ENCODE peak calls at places on chromosome 3, in five cellular contexts. U is A549, N is HepG2, S is K562, W is GM12878. D is an unnamed sample.

GRCh38 chr3:45110185-45110833 is 35.9 kb downstream of the CDCP1 start:
- DNase-seq in U (no peak), N (peak; percentile 53), S (no peak), W (no peak), D (no peak)

GRCh38 chr3:72041531-72041930 is 256.6 kb upstream of the PROK2 start:
- DNase-seq in U (no peak), N (no peak), S (no peak), W (no peak), D (no peak)

GRCh38 chr3:71564361-71564760 is 19.2 kb downstream of the FOXP1 start:
- DNase-seq in U (no peak), N (no peak), S (no peak), W (no peak), D (no peak)

GRCh38 chr3:105829229-105829628 is 39.6 kb downstream of the CBLB start:
- DNase-seq in U (no peak), N (no peak), S (no peak), W (no peak), D (no peak)

GRCh38 chr3:50545781-50546180 is 21.8 kb downstream of the C3orf18 start:
- DNase-seq in U (no peak), N (no peak), S (no peak), W (no peak), D (no peak)

GRCh38 chr3:140176526-140176925 is 241.5 kb downstream of the CLSTN2 start:
- DNase-seq in U (no peak), N (no peak), S (no peak), W (no peak), D (no peak)

GRCh38 chr3:114527036-114527644 is 233.3 kb downstream of the TIGIT start:
- DNase-seq in U (peak; percentile 14), N (peak; percentile 9), S (no peak), W (no peak), D (peak; percentile 15)

GRCh38 chr3:89000886-89001285 is 106.5 kb upstream of the EPHA3 start:
- DNase-seq in U (no peak), N (no peak), S (no peak), W (no peak), D (no peak)

GRCh38 chr3:100954990-100955389 is 38.2 kb downstream of the ABI3BP start:
- DNase-seq in U (no peak), N (no peak), S (no peak), W (no peak), D (no peak)

GRCh38 chr3:29822051-29822450 is 541.2 kb downstream of the RBMS3 start:
- DNase-seq in U (no peak), N (no peak), S (no peak), W (no peak), D (no peak)

GRCh38 chr3:19937459-19938362 is 3.7 kb upstream of the EFHB start:
- DNase-seq in U (no peak), N (peak; percentile 40), S (peak; percentile 27), W (no peak), D (no peak)

GRCh38 chr3:158352551-158352950 is 218.4 kb upstream of the MLF1 start:
- DNase-seq in U (no peak), N (no peak), S (no peak), W (no peak), D (no peak)

GRCh38 chr3:121463745-121464144 is 82.0 kb downstream of the POLQ start:
- DNase-seq in U (no peak), N (no peak), S (no peak), W (no peak), D (no peak)

GRCh38 chr3:147130461-147130860 is 275.9 kb downstream of the ZIC4 start:
- DNase-seq in U (no peak), N (no peak), S (no peak), W (no peak), D (no peak)

GRCh38 chr3:72232777-72233176 is 447.8 kb upstream of the PROK2 start:
- DNase-seq in U (no peak), N (no peak), S (no peak), W (no peak), D (peak; percentile 29)

GRCh38 chr3:124760601-124761000 is 30.3 kb downstream of the UMPS start:
- DNase-seq in U (no peak), N (peak; percentile 31), S (no peak), W (no peak), D (no peak)

GRCh38 chr3:162602619-162603018 is 1106.0 kb downstream of the OTOL1 start:
- DNase-seq in U (no peak), N (no peak), S (no peak), W (no peak), D (no peak)

GRCh38 chr3:10277115-10277625 is 15.6 kb downstream of the GHRL start:
- DNase-seq in U (no peak), N (no peak), S (no peak), W (no peak), D (no peak)

GRCh38 chr3:53749428-53749827 is 96.8 kb downstream of the CHDH start:
- DNase-seq in U (no peak), N (no peak), S (no peak), W (no peak), D (no peak)

GRCh38 chr3:189389346-189389745 is 217.6 kb downstream of the TPRG1 start:
- DNase-seq in U (no peak), N (no peak), S (no peak), W (no peak), D (no peak)

GRCh38 chr3:145333931-145334330 is 827.1 kb downstream of the PLOD2 start:
- DNase-seq in U (no peak), N (no peak), S (no peak), W (no peak), D (no peak)

GRCh38 chr3:125203731-125204130 is 8.8 kb downstream of the SLC12A8 start:
- DNase-seq in U (no peak), N (no peak), S (no peak), W (no peak), D (no peak)

GRCh38 chr3:117873236-117873635 is 1161.4 kb downstream of the IGSF11 start:
- DNase-seq in U (no peak), N (no peak), S (no peak), W (no peak), D (no peak)
- TF ChIP-seq ESRRA in U (no peak), N (no peak), S (no peak), W (no peak), D (no peak)

DNA sequence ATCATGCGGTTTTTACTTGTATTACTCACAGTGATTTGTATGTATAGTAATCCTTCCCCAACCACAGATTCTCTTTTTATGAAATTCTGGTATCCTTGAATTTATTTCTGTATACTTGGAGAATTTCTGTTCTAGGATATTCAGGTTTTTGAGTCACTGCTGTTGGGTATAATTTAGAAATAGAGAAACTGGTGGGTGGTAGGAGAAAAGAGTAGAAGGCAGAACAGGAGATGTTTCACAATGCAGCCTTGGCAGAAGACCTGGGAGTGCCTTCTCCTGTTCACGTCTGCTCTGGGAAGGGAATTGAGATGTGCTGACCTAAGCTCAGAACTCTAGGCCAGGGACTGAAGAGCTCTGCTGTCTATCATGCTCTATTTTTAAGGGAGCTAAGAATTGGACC is 193.6 kb downstream of the EPHB1 start:
- DNase-seq in U (no peak), N (no peak), S (no peak), W (no peak), D (no peak)
- TF ChIP-seq ESRRA in U (no peak), N (no peak), S (no peak), W (no peak), D (no peak)

DNA sequence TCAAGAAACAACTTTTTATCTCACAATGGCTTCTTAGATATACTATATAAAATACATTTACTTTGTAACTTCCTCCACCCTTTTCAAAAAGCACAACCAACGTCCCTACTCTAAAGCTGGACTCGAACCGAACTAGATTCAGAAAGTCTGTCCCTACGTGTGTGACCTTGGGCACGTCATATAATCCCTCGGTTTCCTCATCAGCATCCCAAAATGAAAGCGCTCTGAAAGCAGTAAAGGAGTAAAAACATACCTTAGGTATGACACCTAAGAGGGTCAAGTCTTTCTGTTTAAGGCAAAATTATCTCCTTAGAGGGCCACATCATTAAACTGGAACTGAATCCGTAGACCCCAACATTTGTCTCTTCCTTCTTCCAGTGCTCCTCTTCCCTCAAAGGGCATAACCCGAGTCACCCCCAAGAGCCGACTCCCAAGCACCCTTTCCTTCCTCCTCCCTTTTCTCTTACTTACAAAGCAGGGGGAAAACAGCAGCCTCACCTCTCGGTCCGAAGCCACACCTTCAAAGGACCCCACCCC is 663 bp downstream of the PDCD10 start:
- DNase-seq in U (peak; percentile 23), N (peak; percentile 18), S (no peak), W (no peak), D (no peak)
- TF ChIP-seq ESRRA in U (no peak), N (no peak), S (peak; percentile 89), W (no peak), D (no peak)

GRCh38 chr3:151379083-151379734 is 5.3 kb downstream of the P2RY12 start:
- DNase-seq in U (peak; percentile 29), N (peak; percentile 6), S (no peak), W (no peak), D (peak; percentile 66)
- TF ChIP-seq ESRRA in U (no peak), N (no peak), S (no peak), W (no peak), D (no peak)

DNA sequence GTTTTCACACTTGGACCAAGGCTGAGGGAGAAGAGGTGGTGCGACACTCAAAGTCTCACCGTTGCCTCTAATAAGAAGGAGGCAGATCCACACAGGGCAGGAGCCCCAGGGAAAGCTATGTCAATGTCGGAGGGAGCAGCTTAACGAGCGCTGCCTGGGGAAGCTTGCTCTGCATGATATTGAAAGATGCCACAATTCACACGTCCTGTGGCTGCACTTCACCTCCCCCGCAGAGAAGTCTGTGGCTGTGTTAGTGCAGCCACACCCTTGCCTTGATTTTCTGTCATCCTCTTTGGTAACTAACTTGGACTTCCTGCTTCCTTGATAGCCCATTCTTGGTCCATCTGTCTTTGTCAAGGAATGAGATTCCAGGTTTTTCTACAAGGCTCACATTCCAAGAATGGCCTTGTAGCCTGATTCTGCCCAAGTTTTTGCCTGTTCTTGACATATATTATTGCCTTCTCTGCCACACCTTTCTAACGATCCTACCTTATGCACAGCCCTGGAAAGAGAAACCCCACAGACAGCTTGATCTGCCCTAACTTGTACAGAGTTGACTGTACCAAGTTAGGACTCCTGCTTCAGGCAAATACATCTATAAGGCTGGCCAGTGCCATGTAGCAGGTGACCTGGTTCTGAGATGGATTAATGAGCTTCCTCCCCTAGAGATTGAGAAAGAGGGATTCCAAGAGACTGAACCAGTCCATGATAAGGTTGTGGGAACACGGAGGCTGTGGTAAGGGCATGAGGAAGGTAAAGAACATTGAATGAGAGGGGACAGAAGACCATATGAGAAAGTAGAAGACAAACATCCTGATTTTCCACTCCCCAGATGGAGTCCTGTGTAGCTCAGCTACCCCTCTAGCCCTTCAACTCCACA is 153.0 kb upstream of the WNT5A start:
- DNase-seq in U (no peak), N (no peak), S (no peak), W (no peak), D (no peak)
- TF ChIP-seq ESRRA in U (no peak), N (no peak), S (no peak), W (no peak), D (no peak)

DNA sequence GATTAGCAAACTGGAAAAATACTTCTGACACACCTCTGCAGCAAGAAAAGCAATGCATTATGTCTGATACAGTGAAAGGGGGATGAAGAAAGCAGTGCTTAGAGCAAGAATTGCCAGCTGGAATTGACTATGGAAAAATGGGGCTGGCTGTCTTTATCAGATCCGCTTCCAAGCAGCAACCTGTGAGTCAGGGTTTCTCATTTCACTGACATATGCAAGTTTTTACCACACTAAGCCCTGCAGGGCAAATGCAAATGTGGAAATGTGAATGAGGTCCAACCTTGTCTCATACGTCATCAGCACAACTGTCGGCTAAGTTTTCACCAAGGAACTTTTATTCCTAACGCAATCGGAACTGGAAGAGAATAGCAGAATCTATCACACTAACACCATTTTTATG is 172.5 kb upstream of the GADL1 start:
- DNase-seq in U (no peak), N (no peak), S (no peak), W (no peak), D (no peak)
- TF ChIP-seq ESRRA in U (no peak), N (no peak), S (no peak), W (no peak), D (no peak)